ENCODE peak calls at places on chromosomes 1 and 21, in seven cellular contexts. U, N, F, Q, J, X and E are unnamed samples.

GRCh38 chr1:209504571-209504970 is 78.9 kb upstream of the CAMK1G start:
- DNase-seq in N (no peak), U (no peak), J (no peak), X (peak; percentile 20), F (no peak), Q (no peak), E (no peak)

GRCh38 chr1:54136963-54137531 is 15.8 kb downstream of the CDCP2 start:
- DNase-seq in Q (no peak), J (no peak), U (no peak), X (no peak), F (no peak), N (no peak), E (no peak)

GRCh38 chr1:39387452-39387851 is 104.0 kb upstream of the BMP8A start:
- DNase-seq in F (no peak), U (no peak), J (peak; percentile 94), N (peak; percentile 85), X (peak; percentile 89), Q (no peak), E (peak; percentile 55)

GRCh38 chr1:230674581-230674980 is 32.3 kb downstream of the COG2 start:
- DNase-seq in N (no peak), Q (no peak), U (no peak), F (no peak), X (no peak), J (no peak), E (no peak)

GRCh38 chr1:116377564-116378529 is 4.8 kb downstream of the ATP1A1 start:
- DNase-seq in X (peak; percentile 91), F (no peak), N (peak; percentile 87), Q (peak; percentile 67), U (peak; percentile 61), J (peak; percentile 96), E (peak; percentile 93)

GRCh38 chr1:59718064-59718988 is 96.4 kb upstream of the HOOK1 start:
- DNase-seq in U (no peak), N (peak; percentile 75), X (no peak), Q (no peak), F (no peak), J (no peak), E (peak; percentile 53)

GRCh38 chr1:227365473-227366067 is 47.3 kb upstream of the CDC42BPA start:
- DNase-seq in Q (no peak), J (no peak), X (no peak), N (no peak), F (no peak), U (no peak), E (no peak)

GRCh38 chr1:3327936-3328590 is 126.4 kb upstream of the ARHGEF16 start:
- DNase-seq in F (no peak), Q (no peak), U (no peak), J (no peak), N (no peak), X (no peak), E (no peak)

GRCh38 chr1:22388666-22389455 is 62.8 kb upstream of the ZBTB40 start:
- DNase-seq in Q (no peak), J (no peak), X (no peak), U (no peak), F (no peak), N (peak; percentile 22), E (peak; percentile 21)

GRCh38 chr1:25615172-25615541 is 1.4 kb upstream of the MAN1C1 start:
- DNase-seq in Q (no peak), J (no peak), X (no peak), U (no peak), F (no peak), N (peak; percentile 54), E (no peak)

GRCh38 chr1:204503122-204503912 is 8.7 kb upstream of the PIK3C2B start:
- DNase-seq in N (peak; percentile 98), U (peak; percentile 55), Q (no peak), F (no peak), J (peak; percentile 74), X (peak; percentile 62), E (peak; percentile 89)

GRCh38 chr1:148264374-148265276 is 112.5 kb upstream of the NBPF11 start:
- DNase-seq in N (no peak), Q (peak; percentile 6), F (no peak), J (peak; percentile 71), U (no peak), X (peak; percentile 99), E (peak; percentile 42)

GRCh38 chr1:4057603-4058002 is 157.5 kb upstream of the C1orf174 start:
- DNase-seq in N (no peak), U (no peak), Q (no peak), X (no peak), F (no peak), J (no peak), E (no peak)

GRCh38 chr1:110554871-110555801 is 36.2 kb upstream of the KCNA10 start:
- DNase-seq in J (peak; percentile 1), X (no peak), N (no peak), Q (peak; percentile 65), F (no peak), U (peak; percentile 7), E (no peak)

GRCh38 chr1:239606850-239607400 is 220.6 kb downstream of the CHRM3 start:
- DNase-seq in J (no peak), N (peak; percentile 54), X (no peak), Q (no peak), F (no peak), U (no peak), E (no peak)

GRCh38 chr1:55128418-55128817 is 86.7 kb downstream of the USP24 start:
- DNase-seq in N (peak; percentile 29), J (no peak), F (no peak), U (no peak), Q (no peak), X (no peak), E (no peak)

GRCh38 chr1:41482906-41483895 is 1.3 kb downstream of the EDN2 start:
- DNase-seq in U (no peak), F (no peak), X (no peak), N (peak; percentile 30), Q (no peak), J (no peak), E (peak; percentile 47)

GRCh38 chr1:43975249-43975961 is 645 bp downstream of the ATP6V0B start:
- DNase-seq in Q (peak; percentile 74), F (no peak), J (no peak), X (no peak), U (peak; percentile 81), N (no peak), E (no peak)

GRCh38 chr1:36502616-36503015 is 19.9 kb upstream of the CSF3R start:
- DNase-seq in Q (no peak), N (no peak), U (no peak), X (no peak), F (no peak), J (no peak), E (no peak)

GRCh38 chr1:240956020-240956419 is 344.1 kb upstream of the GREM2 start:
- DNase-seq in J (no peak), Q (no peak), N (no peak), U (no peak), X (no peak), F (no peak), E (no peak)

GRCh38 chr1:109977225-109977624 is 7.3 kb upstream of the AHCYL1 start:
- DNase-seq in N (no peak), J (no peak), F (no peak), U (no peak), Q (no peak), X (no peak), E (no peak)

GRCh38 chr1:27290586-27290985 is 31.4 kb upstream of the TMEM222 start:
- DNase-seq in X (no peak), Q (no peak), U (no peak), F (no peak), J (no peak), N (no peak), E (no peak)

GRCh38 chr21:25735895-25736597 is 1.3 kb downstream of the GABPA start:
- DNase-seq in F (no peak), N (peak; percentile 9), U (no peak), Q (no peak), X (peak; percentile 38), J (peak; percentile 42), E (peak; percentile 12)

GRCh38 chr1:27705545-27705944 is 20.2 kb upstream of the FAM76A start:
- DNase-seq in N (no peak), U (no peak), J (no peak), Q (no peak), X (no peak), F (no peak), E (no peak)